ENCODE peak calls at places on chromosomes 7 and 10, in five cellular contexts. R is aorta, A is lower lobe of right lung, O is tibial artery, U is adrenal gland. K is an unnamed sample.

GRCh38 chr7:34277016-34277800 is 371.9 kb downstream of the BMPER start:
- DNase-seq in O (no peak), A (no peak), R (no peak), U (no peak), K (no peak)

GRCh38 chr7:44750424-44750823 is 1.8 kb downstream of the ZMIZ2 start:
- DNase-seq in R (no peak), U (no peak), O (no peak), A (no peak), K (no peak)

GRCh38 chr10:112966191-112966855 is 16.3 kb downstream of the TCF7L2 start:
- DNase-seq in A (no peak), U (no peak), R (no peak), O (no peak), K (no peak)

GRCh38 chr10:52443419-52444388 is 129.6 kb downstream of the DKK1 start:
- DNase-seq in O (no peak), U (no peak), A (no peak), R (no peak), K (no peak)

GRCh38 chr10:103367379-103367781 is 396 bp upstream of the TAF5 start:
- DNase-seq in A (no peak), O (no peak), U (no peak), R (no peak), K (no peak)

GRCh38 chr10:104923501-104923900 is 282.4 kb downstream of the SORCS3 start:
- DNase-seq in A (no peak), U (no peak), O (no peak), R (no peak), K (no peak)

GRCh38 chr7:129783097-129783919 is 169.5 kb downstream of the UBE2H start:
- DNase-seq in U (no peak), A (no peak), O (no peak), R (no peak), K (no peak)

GRCh38 chr7:79064187-79064823 is 389.2 kb downstream of the MAGI2 start:
- DNase-seq in O (no peak), U (no peak), A (no peak), R (no peak), K (no peak)

GRCh38 chr7:90530263-90530662 is 60.8 kb downstream of the PTTG1IP2 start:
- DNase-seq in R (no peak), O (no peak), A (no peak), U (no peak), K (no peak)

GRCh38 chr10:128643658-128644057 is 517.4 kb upstream of the MKI67 start:
- DNase-seq in U (no peak), O (no peak), A (no peak), R (no peak), K (no peak)

DNA sequence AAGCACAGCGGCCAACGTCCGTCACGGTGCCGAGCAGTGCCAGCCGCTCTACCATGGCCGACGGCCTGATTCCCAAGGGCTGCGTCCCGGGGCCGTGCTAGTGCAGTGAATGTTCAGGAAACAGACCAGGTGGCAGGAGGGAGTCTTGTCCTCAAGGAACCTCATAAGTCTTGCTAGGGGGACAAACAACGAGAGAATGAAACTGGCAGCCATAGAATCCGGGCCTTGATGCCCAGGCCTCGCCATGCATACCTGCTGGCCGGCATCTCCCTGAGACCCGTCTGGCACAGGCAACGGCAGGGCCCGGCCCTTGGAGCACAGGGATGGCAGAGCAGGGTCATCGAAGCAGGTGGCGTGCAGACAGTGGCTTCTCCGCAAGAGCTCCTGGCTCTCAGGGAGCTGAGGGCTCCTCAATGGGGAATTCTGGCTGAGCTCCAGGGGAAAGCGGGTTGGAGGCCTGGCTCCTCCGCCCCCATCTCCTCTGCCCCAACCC is 58.8 kb downstream of the DIP2C start:
- DNase-seq in U (no peak), R (no peak), O (no peak), A (peak), K (peak)
- H3K27ac ChIP-seq in U (no peak), R (no peak), O (no peak), A (no peak), K (peak)

GRCh38 chr7:29622335-29623265 is 59.0 kb downstream of the PRR15 start:
- DNase-seq in R (no peak), U (no peak), O (peak), A (no peak), K (peak)
- H3K27ac ChIP-seq in R (no peak), U (no peak), O (no peak), A (no peak), K (no peak)

DNA sequence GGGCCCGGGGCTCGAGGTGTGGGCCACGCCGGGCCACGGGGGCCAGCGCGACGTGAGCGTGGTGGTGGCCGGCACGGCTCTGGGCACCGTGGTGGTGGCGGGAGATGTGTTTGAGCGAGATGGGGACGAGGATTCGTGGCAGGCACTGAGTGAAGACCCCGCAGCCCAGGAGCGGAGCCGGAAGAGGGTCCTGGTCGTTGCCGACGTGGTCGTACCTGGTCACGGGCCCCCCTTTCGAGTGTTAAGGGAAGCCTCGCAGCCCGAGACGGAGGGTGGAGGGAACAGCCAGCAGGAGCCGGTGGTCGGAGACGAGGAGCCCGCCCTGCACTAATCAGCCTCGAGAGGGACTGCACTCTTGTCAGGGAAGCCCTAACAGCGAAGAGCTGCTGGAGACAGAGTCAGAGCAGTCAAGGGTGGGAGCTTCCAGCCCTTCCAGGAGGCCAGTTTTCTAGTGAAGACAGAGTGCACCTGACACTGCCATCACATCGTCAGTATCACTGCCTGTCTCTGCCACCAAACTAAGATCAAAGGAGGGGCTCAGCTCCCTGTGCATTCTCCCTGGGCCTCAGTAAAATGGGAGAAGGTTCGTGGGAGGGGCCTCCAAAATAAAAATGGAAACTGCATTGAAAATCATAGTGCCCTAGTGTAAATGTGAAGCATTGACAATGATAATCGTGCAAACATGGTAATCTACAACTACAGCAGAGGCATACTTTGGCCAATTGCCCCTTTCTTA is 1.3 kb downstream of the MBLAC1 start:
- DNase-seq in U (peak), O (no peak), R (no peak), A (no peak), K (no peak)
- H3K27ac ChIP-seq in U (peak), O (peak), R (no peak), A (peak), K (peak)

GRCh38 chr7:150780249-150780648 is 19.9 kb downstream of the TMEM176B start:
- DNase-seq in A (no peak), O (no peak), U (no peak), R (no peak), K (no peak)
- H3K27ac ChIP-seq in A (peak), O (no peak), U (no peak), R (no peak), K (no peak)

GRCh38 chr10:88984525-88984924 is 6.1 kb upstream of the FAS start:
- DNase-seq in U (no peak), O (no peak), R (no peak), A (no peak), K (no peak)

GRCh38 chr10:88983939-88984338 is 6.7 kb upstream of the FAS start:
- DNase-seq in O (no peak), U (no peak), R (no peak), A (no peak), K (no peak)

GRCh38 chr10:88981435-88981834 is 9.2 kb upstream of the FAS start:
- DNase-seq in A (no peak), U (no peak), O (no peak), R (no peak), K (no peak)

GRCh38 chr10:88982360-88982759 is 8.2 kb upstream of the FAS start:
- DNase-seq in R (no peak), O (no peak), A (no peak), U (no peak), K (no peak)

DNA sequence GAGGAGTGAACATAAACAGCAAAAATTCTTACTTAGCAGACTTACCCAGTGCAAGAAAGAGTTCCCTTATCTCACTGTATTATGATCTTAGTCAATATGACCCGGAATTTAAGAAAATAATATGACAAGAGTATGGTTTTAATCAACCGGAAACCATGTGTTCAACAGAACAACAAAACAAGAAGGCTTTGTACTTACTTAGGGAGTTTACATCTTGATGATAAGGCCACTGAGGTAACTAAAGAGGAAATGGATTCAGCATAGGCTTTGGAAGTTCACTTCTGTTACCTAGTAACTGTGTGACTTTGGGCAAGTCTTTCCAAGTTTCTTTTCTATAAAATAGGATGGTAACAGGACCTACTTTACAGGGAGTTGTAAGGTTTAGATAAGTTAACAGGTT is 7.4 kb upstream of the FAS start:
- DNase-seq in U (no peak), A (no peak), O (no peak), R (no peak), K (no peak)
- H3K27ac ChIP-seq in U (no peak), A (no peak), O (peak), R (peak), K (no peak)

DNA sequence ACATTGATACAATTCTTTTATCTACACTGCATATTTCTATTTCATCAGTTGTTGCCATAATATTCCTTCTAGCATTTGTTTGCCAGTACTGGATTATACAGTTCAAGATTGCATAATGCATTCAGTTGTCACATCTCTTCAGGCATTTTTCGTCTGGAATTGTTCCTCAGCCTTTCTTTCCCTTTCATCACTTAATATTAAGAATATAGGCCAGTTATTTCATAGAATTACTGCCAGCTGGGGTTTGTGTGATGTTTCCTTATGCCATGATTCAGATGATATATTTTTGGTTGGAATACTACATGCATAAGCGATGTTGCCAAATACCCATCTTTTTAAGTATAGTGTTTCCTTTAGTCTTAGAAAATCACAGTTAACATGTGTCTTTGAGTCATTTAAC is 20.8 kb downstream of the KIFBP start:
- DNase-seq in R (no peak), U (no peak), A (no peak), O (no peak), K (no peak)
- H3K27ac ChIP-seq in R (no peak), U (no peak), A (no peak), O (no peak), K (no peak)

GRCh38 chr10:78542536-78542935 is 508.9 kb downstream of the RPS24 start:
- DNase-seq in R (no peak), O (no peak), U (no peak), A (no peak), K (no peak)

GRCh38 chr10:78545756-78546155 is 512.1 kb downstream of the RPS24 start:
- DNase-seq in U (no peak), A (no peak), O (no peak), R (no peak), K (no peak)

GRCh38 chr10:78543026-78543748 is 509.5 kb downstream of the RPS24 start:
- DNase-seq in A (no peak), O (no peak), U (no peak), R (no peak), K (no peak)

GRCh38 chr10:78543749-78544446 is 510.2 kb downstream of the RPS24 start:
- DNase-seq in R (peak), U (peak), O (peak), A (no peak), K (peak)

GRCh38 chr10:78544447-78545085 is 510.9 kb downstream of the RPS24 start:
- DNase-seq in U (no peak), O (no peak), R (no peak), A (no peak), K (no peak)
- H3K27ac ChIP-seq in U (peak), O (peak), R (no peak), A (peak), K (no peak)

GRCh38 chr10:14751576-14752330 is 22.9 kb downstream of the FAM107B start:
- DNase-seq in R (no peak), A (no peak), O (peak), U (peak), K (no peak)

GRCh38 chr10:14748471-14748870 is 26.2 kb downstream of the FAM107B start:
- DNase-seq in O (peak), R (no peak), A (no peak), U (no peak), K (no peak)

GRCh38 chr10:14750900-14751575 is 23.7 kb downstream of the FAM107B start:
- DNase-seq in O (no peak), U (no peak), A (no peak), R (no peak), K (no peak)

DNA sequence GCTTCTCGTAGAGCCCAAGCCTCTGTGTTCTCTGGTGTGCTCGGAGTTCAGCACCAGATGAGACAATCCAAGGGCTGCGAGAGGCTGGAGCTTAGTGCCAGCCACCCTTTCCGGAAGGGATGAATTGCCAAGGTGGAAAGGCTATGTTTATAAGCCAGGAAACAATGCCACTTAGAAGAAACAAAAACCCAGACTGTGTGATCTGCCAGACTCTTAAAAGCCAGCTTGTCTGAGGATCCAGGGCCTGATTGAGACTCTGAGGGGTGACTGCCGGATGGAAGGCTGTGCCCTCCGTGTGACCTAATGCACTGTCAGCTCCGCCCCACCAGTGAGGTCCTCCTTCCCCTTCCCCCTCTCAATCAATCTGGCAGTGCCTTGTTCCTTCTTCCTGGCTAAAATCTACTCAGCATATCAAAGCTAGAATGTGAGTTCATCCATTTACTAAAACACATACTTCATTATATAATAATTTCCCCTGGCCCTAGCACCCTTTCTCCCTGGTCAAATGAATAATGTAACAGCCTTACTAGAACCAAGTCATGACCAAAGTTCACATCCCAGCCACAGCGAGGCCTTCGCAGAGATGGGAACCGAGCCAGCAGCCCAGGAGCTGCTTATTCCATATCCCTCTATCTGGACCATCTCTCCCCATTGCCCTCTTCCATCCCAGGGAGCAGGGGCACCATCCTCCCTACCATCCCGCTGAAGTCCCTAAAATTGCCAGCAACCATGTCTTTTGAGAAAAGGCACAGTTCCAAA is 25.5 kb downstream of the FAM107B start:
- DNase-seq in U (no peak), O (no peak), R (no peak), A (peak), K (no peak)
- H3K27ac ChIP-seq in U (no peak), O (peak), R (peak), A (peak), K (no peak)

GRCh38 chr10:14603539-14604102 is 171.1 kb downstream of the FAM107B start:
- DNase-seq in A (no peak), U (no peak), O (no peak), R (no peak), K (no peak)
- H3K27ac ChIP-seq in A (peak), U (no peak), O (peak), R (peak), K (peak)